ENCODE peak calls at places on chromosomes 11 and 22, in six cellular contexts. One of them, this sample, is unnamed.

GRCh38 chr11:57586711-57587110 is 10.8 kb upstream of the SERPING1 start:
- DNase-seq in fibroblast of lung: no peak
- DNase-seq in fibroblast of pulmonary artery: no peak
- DNase-seq in A549: no peak
- DNase-seq in AG10803: no peak
- DNase-seq in foreskin fibroblast: no peak
- DNase-seq in this sample: no peak

GRCh38 chr11:8732748-8733241 is 50.2 kb downstream of the RPL27A start:
- DNase-seq in fibroblast of lung: peak; percentile 84
- DNase-seq in fibroblast of pulmonary artery: peak; percentile 78
- DNase-seq in A549: no peak
- DNase-seq in AG10803: peak; percentile 92
- DNase-seq in foreskin fibroblast: peak; percentile 93
- DNase-seq in this sample: peak; percentile 85

GRCh38 chr22:24806663-24807001 is 621 bp downstream of the SGSM1 start:
- DNase-seq in fibroblast of lung: no peak
- DNase-seq in fibroblast of pulmonary artery: no peak
- DNase-seq in A549: no peak
- DNase-seq in AG10803: no peak
- DNase-seq in foreskin fibroblast: no peak
- DNase-seq in this sample: no peak

GRCh38 chr11:35089724-35090505 is 49.1 kb upstream of the CD44 start:
- DNase-seq in fibroblast of lung: no peak
- DNase-seq in fibroblast of pulmonary artery: no peak
- DNase-seq in A549: no peak
- DNase-seq in AG10803: no peak
- DNase-seq in foreskin fibroblast: no peak
- DNase-seq in this sample: no peak

GRCh38 chr11:77287615-77288273 is 13.7 kb downstream of the GDPD4 start:
- DNase-seq in fibroblast of lung: peak; percentile 92
- DNase-seq in fibroblast of pulmonary artery: peak; percentile 81
- DNase-seq in A549: no peak
- DNase-seq in AG10803: peak; percentile 92
- DNase-seq in foreskin fibroblast: peak; percentile 89
- DNase-seq in this sample: peak; percentile 97

GRCh38 chr11:22666700-22667439 is 459 bp downstream of the GAS2 start:
- DNase-seq in fibroblast of lung: peak; percentile 43
- DNase-seq in fibroblast of pulmonary artery: peak; percentile 24
- DNase-seq in A549: no peak
- DNase-seq in AG10803: no peak
- DNase-seq in foreskin fibroblast: no peak
- DNase-seq in this sample: peak; percentile 3

GRCh38 chr22:23913661-23914353 is 19.6 kb downstream of the MIF start:
- DNase-seq in fibroblast of lung: peak; percentile 99
- DNase-seq in fibroblast of pulmonary artery: peak; percentile 99
- DNase-seq in A549: no peak
- DNase-seq in AG10803: peak; percentile 98
- DNase-seq in foreskin fibroblast: peak; percentile 99
- DNase-seq in this sample: peak; percentile 97

GRCh38 chr11:115720537-115721308 is 216.5 kb upstream of the CADM1 start:
- DNase-seq in fibroblast of lung: no peak
- DNase-seq in fibroblast of pulmonary artery: no peak
- DNase-seq in A549: no peak
- DNase-seq in AG10803: no peak
- DNase-seq in foreskin fibroblast: no peak
- DNase-seq in this sample: no peak

GRCh38 chr11:75471134-75471943 is 38.3 kb upstream of the KLHL35 start:
- DNase-seq in fibroblast of lung: no peak
- DNase-seq in fibroblast of pulmonary artery: no peak
- DNase-seq in A549: no peak
- DNase-seq in AG10803: no peak
- DNase-seq in foreskin fibroblast: no peak
- DNase-seq in this sample: no peak

GRCh38 chr11:64313491-64314145 is 3.7 kb downstream of the TRMT112 start:
- DNase-seq in fibroblast of lung: no peak
- DNase-seq in fibroblast of pulmonary artery: peak; percentile 32
- DNase-seq in A549: no peak
- DNase-seq in AG10803: peak; percentile 56
- DNase-seq in foreskin fibroblast: no peak
- DNase-seq in this sample: peak; percentile 72

GRCh38 chr11:65661599-65662246 is 993 bp downstream of the RELA start:
- DNase-seq in fibroblast of lung: no peak
- DNase-seq in fibroblast of pulmonary artery: no peak
- DNase-seq in A549: no peak
- DNase-seq in AG10803: no peak
- DNase-seq in foreskin fibroblast: no peak
- DNase-seq in this sample: no peak

GRCh38 chr11:12457030-12457600 is 79.7 kb downstream of the PARVA start:
- DNase-seq in fibroblast of lung: peak; percentile 73
- DNase-seq in fibroblast of pulmonary artery: peak; percentile 47
- DNase-seq in A549: no peak
- DNase-seq in AG10803: peak; percentile 63
- DNase-seq in foreskin fibroblast: peak; percentile 59
- DNase-seq in this sample: peak; percentile 67

GRCh38 chr11:35065566-35065965 is 73.4 kb upstream of the CD44 start:
- DNase-seq in fibroblast of lung: peak; percentile 71
- DNase-seq in fibroblast of pulmonary artery: no peak
- DNase-seq in A549: no peak
- DNase-seq in AG10803: peak; percentile 88
- DNase-seq in foreskin fibroblast: peak; percentile 43
- DNase-seq in this sample: peak; percentile 62

GRCh38 chr11:16086229-16086628 is 270.1 kb downstream of the SOX6 start:
- DNase-seq in fibroblast of lung: peak; percentile 45
- DNase-seq in fibroblast of pulmonary artery: no peak
- DNase-seq in A549: no peak
- DNase-seq in AG10803: no peak
- DNase-seq in foreskin fibroblast: no peak
- DNase-seq in this sample: no peak

GRCh38 chr11:111530091-111530490 is 10.4 kb upstream of the LAYN start:
- DNase-seq in fibroblast of lung: peak; percentile 88
- DNase-seq in fibroblast of pulmonary artery: no peak
- DNase-seq in A549: no peak
- DNase-seq in AG10803: peak; percentile 52
- DNase-seq in foreskin fibroblast: no peak
- DNase-seq in this sample: no peak

GRCh38 chr22:48696371-48696770 is 1131.3 kb downstream of the BRD1 start:
- DNase-seq in fibroblast of lung: no peak
- DNase-seq in fibroblast of pulmonary artery: no peak
- DNase-seq in A549: no peak
- DNase-seq in AG10803: no peak
- DNase-seq in foreskin fibroblast: no peak
- DNase-seq in this sample: no peak

GRCh38 chr11:78292109-78292803 is 103.5 kb downstream of the USP35 start:
- DNase-seq in fibroblast of lung: no peak
- DNase-seq in fibroblast of pulmonary artery: no peak
- DNase-seq in A549: no peak
- DNase-seq in AG10803: no peak
- DNase-seq in foreskin fibroblast: no peak
- DNase-seq in this sample: no peak

GRCh38 chr22:23137905-23138520 is 3.8 kb downstream of the RSPH14 start:
- DNase-seq in fibroblast of lung: peak; percentile 25
- DNase-seq in fibroblast of pulmonary artery: no peak
- DNase-seq in A549: no peak
- DNase-seq in AG10803: no peak
- DNase-seq in foreskin fibroblast: no peak
- DNase-seq in this sample: peak; percentile 15

GRCh38 chr11:20594274-20595061 is 4.9 kb upstream of the SLC6A5 start:
- DNase-seq in fibroblast of lung: no peak
- DNase-seq in fibroblast of pulmonary artery: no peak
- DNase-seq in A549: no peak
- DNase-seq in AG10803: no peak
- DNase-seq in foreskin fibroblast: no peak
- DNase-seq in this sample: no peak

DNA sequence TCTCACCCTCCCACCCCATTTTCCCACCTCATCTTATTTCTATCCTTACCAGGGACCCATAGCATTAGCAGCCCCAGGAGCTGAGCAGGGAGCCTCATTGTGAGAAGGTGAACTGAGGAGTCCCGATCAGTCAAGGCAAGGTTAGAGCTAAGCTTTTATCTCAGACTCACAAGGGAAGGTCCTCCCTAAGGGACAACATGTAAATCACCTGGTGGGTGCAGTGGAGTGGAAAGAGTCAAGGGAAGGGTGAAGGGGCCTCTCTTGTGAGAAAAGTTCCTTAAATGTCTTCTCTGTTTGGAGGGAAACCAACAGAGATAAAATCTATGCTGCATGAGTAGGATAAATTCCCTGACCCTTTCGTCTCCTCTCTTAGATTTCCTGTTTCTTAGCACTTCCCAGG is 85.9 kb downstream of the GAB4 start:
- DNase-seq in fibroblast of lung: no peak
- DNase-seq in fibroblast of pulmonary artery: no peak
- DNase-seq in A549: no peak
- DNase-seq in AG10803: no peak
- DNase-seq in foreskin fibroblast: no peak
- DNase-seq in this sample: no peak
- H3K4me3 ChIP-seq in fibroblast of lung: no peak overlapping the region
- H3K4me3 ChIP-seq in fibroblast of pulmonary artery: no peak overlapping the region
- H3K4me3 ChIP-seq in A549: no peak overlapping the region
- H3K4me3 ChIP-seq in AG10803: no peak overlapping the region
- H3K4me3 ChIP-seq in foreskin fibroblast: no peak overlapping the region
- H3K4me3 ChIP-seq in this sample: no peak overlapping the region

GRCh38 chr11:3169952-3170755 is 5.0 kb upstream of the OSBPL5 start:
- DNase-seq in fibroblast of lung: no peak
- DNase-seq in fibroblast of pulmonary artery: no peak
- DNase-seq in A549: no peak
- DNase-seq in AG10803: no peak
- DNase-seq in foreskin fibroblast: no peak
- DNase-seq in this sample: peak; percentile 75
- TF ChIP-seq CTCF in fibroblast of lung: no peak
- TF ChIP-seq CTCF in fibroblast of pulmonary artery: no peak
- TF ChIP-seq CTCF in A549: no peak
- TF ChIP-seq CTCF in AG10803: no peak
- TF ChIP-seq CTCF in foreskin fibroblast: no peak
- TF ChIP-seq CTCF in this sample: no peak

DNA sequence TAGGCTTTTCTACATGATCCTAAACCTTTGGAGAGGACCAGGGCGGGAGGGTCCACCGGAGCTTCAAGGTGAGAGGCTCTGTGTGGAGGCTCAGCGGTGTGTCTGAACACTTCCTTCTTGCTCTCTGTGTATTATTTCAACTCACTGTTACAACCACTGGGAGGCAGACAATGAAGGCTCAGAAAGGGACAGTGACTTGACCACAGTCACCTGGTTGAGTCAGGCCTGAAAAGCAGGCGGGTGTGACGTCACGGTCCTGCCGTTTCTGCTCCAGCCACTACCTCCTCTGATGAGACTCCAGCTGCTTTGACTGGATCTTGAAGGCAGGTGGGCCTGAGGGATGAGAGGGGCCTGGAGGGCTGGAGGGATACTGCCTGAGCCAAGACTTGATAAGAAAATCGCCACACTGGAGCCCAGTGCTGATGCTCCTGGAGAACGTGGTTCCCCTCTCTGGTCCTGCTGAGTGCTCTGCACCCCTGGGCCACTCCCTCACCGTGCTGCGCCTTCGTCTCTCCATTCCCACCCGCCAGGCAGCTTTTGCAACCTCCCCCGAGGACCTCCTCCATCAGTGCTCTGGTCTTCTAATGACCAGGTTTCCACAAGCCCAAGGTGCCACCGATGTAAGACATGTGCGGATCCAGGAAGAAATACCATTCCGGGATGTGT is 27.9 kb downstream of the KCNC1 start:
- DNase-seq in fibroblast of lung: no peak
- DNase-seq in fibroblast of pulmonary artery: no peak
- DNase-seq in A549: no peak
- DNase-seq in AG10803: no peak
- DNase-seq in foreskin fibroblast: no peak
- DNase-seq in this sample: no peak
- H3K4me3 ChIP-seq in fibroblast of lung: no peak overlapping the region
- H3K4me3 ChIP-seq in fibroblast of pulmonary artery: no peak overlapping the region
- H3K4me3 ChIP-seq in A549: no peak overlapping the region
- H3K4me3 ChIP-seq in AG10803: no peak overlapping the region
- H3K4me3 ChIP-seq in foreskin fibroblast: no peak overlapping the region
- H3K4me3 ChIP-seq in this sample: no peak overlapping the region

GRCh38 chr11:45089845-45090499 is 56.5 kb upstream of the PRDM11 start:
- DNase-seq in fibroblast of lung: peak; percentile 63
- DNase-seq in fibroblast of pulmonary artery: peak; percentile 68
- DNase-seq in A549: peak; percentile 60
- DNase-seq in AG10803: peak; percentile 72
- DNase-seq in foreskin fibroblast: no peak
- DNase-seq in this sample: peak; percentile 66
- TF ChIP-seq CTCF in fibroblast of lung: peak; percentile 53
- TF ChIP-seq CTCF in fibroblast of pulmonary artery: peak; percentile 41
- TF ChIP-seq CTCF in A549: no peak
- TF ChIP-seq CTCF in AG10803: peak; percentile 48
- TF ChIP-seq CTCF in foreskin fibroblast: peak; percentile 47
- TF ChIP-seq CTCF in this sample: peak; percentile 43

DNA sequence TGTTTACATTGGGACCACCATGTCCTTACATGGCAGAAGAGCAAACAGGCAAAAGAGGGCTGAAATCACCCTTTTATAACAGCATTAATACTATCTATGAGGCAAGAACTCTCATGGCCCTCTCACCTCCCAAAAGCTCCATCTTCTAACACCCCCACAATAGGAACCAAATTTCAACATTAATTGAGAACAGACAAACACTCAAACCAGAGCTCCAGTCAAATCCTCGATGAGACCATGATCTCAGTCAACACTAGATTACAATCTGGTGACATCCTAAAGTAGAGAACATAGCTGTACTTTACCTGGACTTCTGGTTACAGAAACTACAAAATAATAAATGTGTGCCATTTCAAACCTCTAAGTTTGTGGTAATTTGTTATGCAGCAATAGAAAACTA is 25.1 kb downstream of the OR2AG2 start:
- DNase-seq in fibroblast of lung: no peak
- DNase-seq in fibroblast of pulmonary artery: no peak
- DNase-seq in A549: no peak
- DNase-seq in AG10803: no peak
- DNase-seq in foreskin fibroblast: no peak
- DNase-seq in this sample: no peak
- H3K4me3 ChIP-seq in fibroblast of lung: no peak overlapping the region
- H3K4me3 ChIP-seq in fibroblast of pulmonary artery: no peak overlapping the region
- H3K4me3 ChIP-seq in A549: no peak overlapping the region
- H3K4me3 ChIP-seq in AG10803: no peak overlapping the region
- H3K4me3 ChIP-seq in foreskin fibroblast: no peak overlapping the region
- H3K4me3 ChIP-seq in this sample: no peak overlapping the region

GRCh38 chr11:93196816-93197382 is 892 bp downstream of the SLC36A4 start:
- DNase-seq in fibroblast of lung: no peak
- DNase-seq in fibroblast of pulmonary artery: no peak
- DNase-seq in A549: no peak
- DNase-seq in AG10803: peak; percentile 24
- DNase-seq in foreskin fibroblast: peak; percentile 2
- DNase-seq in this sample: peak; percentile 49
- TF ChIP-seq CTCF in fibroblast of lung: peak; percentile 57
- TF ChIP-seq CTCF in fibroblast of pulmonary artery: peak; percentile 57
- TF ChIP-seq CTCF in A549: no peak
- TF ChIP-seq CTCF in AG10803: peak; percentile 59
- TF ChIP-seq CTCF in foreskin fibroblast: peak; percentile 44
- TF ChIP-seq CTCF in this sample: peak; percentile 48